ENCODE peak calls at places on chromosomes 2 and 18, in four cellular contexts. D, T, J and O are unnamed samples.

GRCh38 chr2:36951574-36951973 is 14.8 kb downstream of the STRN start:
- DNase-seq in D (no peak), T (no peak), J (no peak), O (no peak)

GRCh38 chr2:214184461-214184860 is 226.4 kb upstream of the VWC2L start:
- DNase-seq in D (no peak), T (no peak), J (no peak), O (no peak)

GRCh38 chr2:60157283-60157682 is 396.2 kb downstream of the BCL11A start:
- DNase-seq in D (no peak), T (no peak), J (no peak), O (no peak)

GRCh38 chr2:46367286-46367685 is 70.1 kb downstream of the EPAS1 start:
- DNase-seq in D (no peak), T (no peak), J (no peak), O (no peak)

GRCh38 chr2:213285404-213285803 is 1.1 kb downstream of the SPAG16 start:
- DNase-seq in D (no peak), T (no peak), J (no peak), O (no peak)

GRCh38 chr18:79578396-79579260 is 101.0 kb upstream of the CTDP1 start:
- DNase-seq in D (no peak), T (no peak), J (no peak), O (no peak)

GRCh38 chr2:240926516-240927389 is 20.6 kb downstream of the CROCC2 start:
- DNase-seq in D (no peak), T (no peak), J (no peak), O (no peak)

GRCh38 chr2:55169359-55169758 is 62.7 kb downstream of the CLHC1 start:
- DNase-seq in D (no peak), T (no peak), J (no peak), O (no peak)

GRCh38 chr2:219997341-219997851 is 370.0 kb downstream of the SLC4A3 start:
- DNase-seq in D (peak; percentile 27), T (peak; percentile 6), J (no peak), O (no peak)

GRCh38 chr2:38666578-38666926 is 638 bp downstream of the GALM start:
- DNase-seq in D (no peak), T (peak; percentile 34), J (no peak), O (no peak)

GRCh38 chr2:97969466-97970067 is 26.2 kb downstream of the TMEM131 start:
- DNase-seq in D (no peak), T (no peak), J (no peak), O (no peak)

GRCh38 chr18:3129053-3129864 is 90.5 kb downstream of the MYOM1 start:
- DNase-seq in D (peak; percentile 72), T (peak; percentile 83), J (no peak), O (peak; percentile 72)

GRCh38 chr2:172704072-172704936 is 31.3 kb upstream of the RAPGEF4 start:
- DNase-seq in D (no peak), T (peak; percentile 46), J (no peak), O (no peak)

GRCh38 chr2:96656540-96656939 is 14.0 kb downstream of the FER1L5 start:
- DNase-seq in D (no peak), T (no peak), J (no peak), O (no peak)

GRCh38 chr2:9347411-9347853 is 75.9 kb downstream of the ITGB1BP1 start:
- DNase-seq in D (no peak), T (no peak), J (no peak), O (no peak)

GRCh38 chr2:100554788-100555407 is 7.9 kb upstream of the PDCL3 start:
- DNase-seq in D (no peak), T (no peak), J (no peak), O (no peak)

GRCh38 chr2:558879-559278 is 118.3 kb downstream of the TMEM18 start:
- DNase-seq in D (no peak), T (no peak), J (no peak), O (no peak)

GRCh38 chr18:39951321-39951720 is 2003.7 kb upstream of the PIK3C3 start:
- DNase-seq in D (no peak), T (no peak), J (no peak), O (no peak)

GRCh38 chr18:62334110-62334509 is 9.0 kb downstream of the TNFRSF11A start:
- DNase-seq in D (no peak), T (no peak), J (no peak), O (no peak)

GRCh38 chr18:49857708-49858107 is 44.4 kb upstream of the ACAA2 start:
- DNase-seq in D (no peak), T (no peak), J (no peak), O (no peak)

GRCh38 chr2:168662651-168663208 is 139.7 kb upstream of the NOSTRIN start:
- DNase-seq in D (no peak), T (no peak), J (no peak), O (no peak)

GRCh38 chr2:236871500-236872001 is 214.1 kb upstream of the COPS8 start:
- DNase-seq in D (no peak), T (no peak), J (no peak), O (no peak)

GRCh38 chr18:8607776-8608682 is 1.2 kb upstream of the RAB12 start:
- DNase-seq in D (no peak), T (no peak), J (peak; percentile 71), O (no peak)

GRCh38 chr2:27701676-27702075 is 38.0 kb downstream of the SLC4A1AP start:
- DNase-seq in D (no peak), T (no peak), J (no peak), O (no peak)

GRCh38 chr18:55239764-55240163 is 280.5 kb upstream of the CCDC68 start:
- DNase-seq in D (no peak), T (no peak), J (no peak), O (no peak)

GRCh38 chr2:25109822-25110221 is 58.6 kb downstream of the POMC start:
- DNase-seq in D (no peak), T (no peak), J (no peak), O (no peak)

GRCh38 chr2:138536302-138536701 is 34.7 kb downstream of the SPOPL start:
- DNase-seq in D (no peak), T (no peak), J (peak; percentile 61), O (no peak)

DNA sequence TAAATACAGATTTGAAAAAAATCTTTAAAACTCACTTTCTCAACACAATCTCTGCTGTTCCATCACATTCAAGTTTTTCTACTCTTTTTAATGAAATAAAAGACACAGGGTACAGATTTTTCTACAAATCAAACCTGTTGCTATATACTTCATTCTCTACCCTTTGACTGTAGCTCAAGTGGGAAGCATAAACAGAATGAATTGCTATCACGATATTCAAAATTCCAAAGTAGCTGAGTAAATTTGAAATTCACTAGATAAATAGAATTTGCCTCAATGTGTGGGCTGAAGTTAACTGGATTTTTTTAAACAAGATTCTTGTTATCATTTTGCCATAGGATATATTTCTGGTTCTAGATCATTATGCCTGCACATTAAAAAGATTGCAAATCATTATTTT is 185.9 kb downstream of the ZNF521 start:
- DNase-seq in D (no peak), T (no peak), J (no peak), O (no peak)
- TF ChIP-seq EGR1 in D (no peak), T (no peak), J (no peak), O (no peak)

GRCh38 chr2:205683991-205684390 is 1.7 kb downstream of the NRP2 start:
- DNase-seq in D (no peak), T (no peak), J (no peak), O (no peak)

GRCh38 chr2:205682239-205683021 is at the start of gene NRP2:
- DNase-seq in D (peak; percentile 70), T (peak; percentile 15), J (no peak), O (peak; percentile 21)

GRCh38 chr2:205684871-205685313 is 2.6 kb downstream of the NRP2 start:
- DNase-seq in D (no peak), T (no peak), J (no peak), O (no peak)

GRCh38 chr2:205681836-205682238 is 464 bp upstream of the NRP2 start:
- DNase-seq in D (no peak), T (no peak), J (no peak), O (no peak)

DNA sequence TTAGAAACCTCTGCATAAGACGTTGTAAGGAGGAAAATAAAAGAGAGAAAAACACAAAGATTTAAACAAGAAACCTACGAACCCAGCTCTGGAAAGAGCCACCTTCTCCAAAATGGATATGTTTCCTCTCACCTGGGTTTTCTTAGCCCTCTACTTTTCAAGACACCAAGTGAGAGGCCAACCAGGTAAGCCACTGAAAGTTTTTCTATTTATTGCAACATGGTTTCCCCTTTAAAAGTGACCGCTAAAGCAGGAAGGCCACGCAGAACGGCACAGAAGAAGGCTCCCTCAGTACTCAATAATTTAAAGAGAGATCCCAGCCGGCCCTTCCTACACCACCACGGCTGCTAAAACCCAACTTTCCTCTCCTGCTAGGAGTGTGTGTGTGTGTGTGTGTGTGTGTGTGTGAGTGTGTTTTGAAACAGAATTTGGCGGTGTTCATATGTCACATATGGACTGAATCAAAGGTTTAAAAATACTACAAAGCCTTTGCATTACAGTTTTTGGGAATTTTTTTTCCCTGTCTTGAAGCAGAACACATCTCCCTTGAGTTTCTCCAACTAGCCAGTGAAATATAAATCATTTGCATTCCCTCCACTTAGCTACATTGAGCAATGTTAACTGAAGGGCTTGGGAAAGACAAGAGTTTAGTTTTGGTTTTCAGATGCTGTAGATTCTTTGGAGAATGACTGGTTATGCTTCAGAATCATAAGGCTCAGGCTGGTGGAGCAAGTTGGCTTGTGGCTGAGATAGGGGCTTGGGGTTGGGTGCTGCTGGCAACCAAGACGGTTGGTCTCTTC is 1.1 kb downstream of the NRP2 start:
- DNase-seq in D (no peak), T (no peak), J (no peak), O (no peak)
- TF ChIP-seq EZH2 in D (no peak), T (no peak), J (no peak), O (no peak)

GRCh38 chr18:56986829-56987228 is 160.1 kb upstream of the BOD1L2 start:
- DNase-seq in D (peak; percentile 9), T (no peak), J (no peak), O (no peak)

GRCh38 chr18:56983275-56983992 is 163.5 kb upstream of the BOD1L2 start:
- DNase-seq in D (no peak), T (no peak), J (no peak), O (no peak)

GRCh38 chr18:56987236-56987635 is 159.7 kb upstream of the BOD1L2 start:
- DNase-seq in D (no peak), T (no peak), J (no peak), O (no peak)

GRCh38 chr18:56982756-56983155 is 164.1 kb upstream of the BOD1L2 start:
- DNase-seq in D (no peak), T (no peak), J (no peak), O (no peak)

DNA sequence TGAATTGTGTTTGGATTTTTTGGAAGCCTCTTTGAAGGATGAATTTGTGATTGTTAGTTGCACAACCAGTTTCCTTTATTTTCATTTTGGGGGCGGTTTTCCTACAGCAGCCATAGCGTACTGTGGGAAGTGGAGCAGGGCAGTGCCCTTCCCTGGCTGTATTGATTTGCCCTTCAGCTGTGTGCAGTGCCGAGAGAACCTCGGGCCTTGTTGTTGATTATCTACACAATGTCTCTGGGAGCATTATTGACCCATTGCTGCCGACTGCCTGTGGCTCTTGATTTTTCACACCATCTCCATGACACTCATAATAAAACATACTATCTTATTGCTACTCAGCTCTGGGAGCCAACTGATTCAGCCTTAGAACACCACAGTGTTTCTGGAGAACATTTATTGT is 162.2 kb upstream of the BOD1L2 start:
- DNase-seq in D (no peak), T (no peak), J (no peak), O (no peak)
- TF ChIP-seq JUND in D (no peak), T (no peak), J (no peak), O (no peak)

GRCh38 chr2:126658910-126659613 is 3.1 kb downstream of the GYPC start:
- DNase-seq in D (no peak), T (peak; percentile 45), J (peak; percentile 56), O (no peak)

GRCh38 chr2:126658316-126658909 is 2.5 kb downstream of the GYPC start:
- DNase-seq in D (no peak), T (no peak), J (no peak), O (no peak)

GRCh38 chr2:126656311-126657145 is 570 bp downstream of the GYPC start:
- DNase-seq in D (no peak), T (peak; percentile 62), J (no peak), O (no peak)

GRCh38 chr2:126657146-126657635 is 1.2 kb downstream of the GYPC start:
- DNase-seq in D (no peak), T (peak; percentile 59), J (no peak), O (no peak)

GRCh38 chr2:126657636-126658315 is 1.8 kb downstream of the GYPC start:
- DNase-seq in D (peak; percentile 38), T (peak; percentile 85), J (peak; percentile 61), O (peak; percentile 63)
- TF ChIP-seq EGR1 in D (no peak), T (peak; percentile 50), J (no peak), O (no peak)